ENCODE peak calls at places on chromosomes 1 and 21, in six cellular contexts. Y, F, N, Z, L and T are unnamed samples.

GRCh38 chr1:147236448-147236847 is 6.0 kb upstream of the CHD1L start:
- DNase-seq in N (no peak), L (no peak), F (no peak), Z (no peak), Y (no peak), T (no peak)

GRCh38 chr1:203553501-203553900 is 59.5 kb downstream of the OPTC start:
- DNase-seq in L (no peak), F (no peak), N (no peak), Z (no peak), Y (no peak), T (no peak)

GRCh38 chr1:160400284-160400645 is at the start of gene VANGL2:
- DNase-seq in Z (peak; percentile 27), L (peak; percentile 80), F (no peak), N (peak; percentile 91), Y (no peak), T (no peak)

GRCh38 chr1:215957692-215958091 is 390.6 kb downstream of the KCTD3 start:
- DNase-seq in F (no peak), N (no peak), L (no peak), Y (no peak), Z (no peak), T (no peak)

GRCh38 chr1:235714205-235714897 is 64.8 kb upstream of the GNG4 start:
- DNase-seq in N (no peak), Y (no peak), F (no peak), Z (no peak), L (no peak), T (no peak)

GRCh38 chr1:222065234-222065633 is 323.3 kb upstream of the DUSP10 start:
- DNase-seq in F (no peak), L (no peak), N (no peak), Y (no peak), Z (no peak), T (no peak)

GRCh38 chr1:171742577-171742922 is 685 bp upstream of the VAMP4 start:
- DNase-seq in Z (peak; percentile 6), F (no peak), Y (no peak), N (no peak), L (peak; percentile 71), T (no peak)

GRCh38 chr21:25911730-25912401 is 177.1 kb downstream of the GABPA start:
- DNase-seq in F (no peak), Z (no peak), L (peak; percentile 75), N (no peak), Y (no peak), T (no peak)

GRCh38 chr1:244074559-244075171 is 23.6 kb downstream of the ZBTB18 start:
- DNase-seq in L (peak; percentile 41), F (no peak), Y (no peak), Z (peak; percentile 51), N (no peak), T (no peak)

GRCh38 chr1:111199881-111200801 is at the start of gene DENND2D:
- DNase-seq in Z (no peak), Y (no peak), L (peak; percentile 73), N (no peak), F (peak; percentile 93), T (no peak)

GRCh38 chr1:199859525-199859924 is 168.0 kb upstream of the NR5A2 start:
- DNase-seq in N (no peak), F (peak; percentile 75), L (no peak), Z (no peak), Y (peak; percentile 28), T (no peak)

GRCh38 chr21:26751305-26751704 is 93.9 kb downstream of the ADAMTS1 start:
- DNase-seq in Y (no peak), N (no peak), Z (no peak), F (no peak), L (no peak), T (no peak)

GRCh38 chr21:35377505-35378090 is 328.5 kb upstream of the RUNX1 start:
- DNase-seq in N (no peak), Y (no peak), L (no peak), F (no peak), Z (no peak), T (no peak)

GRCh38 chr1:73104749-73105148 is 822.4 kb upstream of the NEGR1 start:
- DNase-seq in Z (peak; percentile 0), N (no peak), F (no peak), Y (no peak), L (no peak), T (no peak)

GRCh38 chr1:163398980-163399379 is 77.2 kb downstream of the NUF2 start:
- DNase-seq in Z (no peak), N (no peak), Y (no peak), L (no peak), F (no peak), T (no peak)

GRCh38 chr1:84892657-84893618 is at the start of gene LPAR3:
- DNase-seq in Y (no peak), Z (no peak), F (no peak), L (peak; percentile 59), N (peak; percentile 68), T (no peak)

GRCh38 chr1:213641312-213641711 is 346.5 kb upstream of the PROX1 start:
- DNase-seq in N (no peak), F (no peak), Z (no peak), L (no peak), Y (no peak), T (no peak)

GRCh38 chr1:9384751-9385245 is 92.1 kb downstream of the SPSB1 start:
- DNase-seq in Z (no peak), N (no peak), Y (no peak), L (no peak), F (no peak), T (no peak)

GRCh38 chr1:153404768-153405167 is 11.6 kb upstream of the S100A7A start:
- DNase-seq in Z (peak; percentile 50), N (no peak), L (peak; percentile 61), F (peak; percentile 79), Y (no peak), T (peak; percentile 11)

GRCh38 chr1:203769505-203770343 is 4.7 kb downstream of the LAX1 start:
- DNase-seq in F (peak; percentile 94), L (peak; percentile 86), Y (no peak), Z (no peak), N (peak; percentile 86), T (peak; percentile 73)

GRCh38 chr1:209506101-209506500 is 77.4 kb upstream of the CAMK1G start:
- DNase-seq in L (no peak), N (no peak), F (no peak), Z (no peak), Y (no peak), T (no peak)

GRCh38 chr1:108560430-108561144 is 687 bp downstream of the EEIG2 start:
- DNase-seq in Z (peak; percentile 41), F (peak; percentile 71), L (peak; percentile 83), Y (peak; percentile 2), N (peak; percentile 83), T (peak; percentile 9)

GRCh38 chr1:218785928-218786327 is 387.8 kb upstream of the LYPLAL1 start:
- DNase-seq in N (no peak), L (peak; percentile 18), F (no peak), Y (no peak), Z (no peak), T (no peak)

GRCh38 chr1:108828074-108828961 is 28.6 kb downstream of the AKNAD1 start:
- DNase-seq in F (peak; percentile 66), Z (peak; percentile 66), N (peak; percentile 77), L (peak; percentile 78), Y (peak; percentile 84), T (peak; percentile 67)

GRCh38 chr1:50266509-50266908 is 156.7 kb downstream of the DMRTA2 start:
- DNase-seq in Y (no peak), F (no peak), Z (no peak), L (no peak), N (no peak), T (no peak)

GRCh38 chr1:155064109-155064812 is 721 bp downstream of the EFNA4 start:
- DNase-seq in N (no peak), Y (no peak), F (no peak), L (peak; percentile 43), Z (no peak), T (peak; percentile 40)

GRCh38 chr1:6419803-6420593 is at the start of gene HES2:
- DNase-seq in F (no peak), L (peak; percentile 82), Y (no peak), N (peak; percentile 77), Z (no peak), T (no peak)

GRCh38 chr1:12406218-12407021 is 176.6 kb downstream of the VPS13D start:
- DNase-seq in F (no peak), Z (no peak), Y (no peak), N (no peak), L (no peak), T (peak; percentile 85)

GRCh38 chr1:94602802-94603625 is 61.5 kb upstream of the F3 start:
- DNase-seq in L (no peak), F (no peak), Y (no peak), Z (no peak), N (no peak), T (no peak)

GRCh38 chr1:162003825-162004205 is 19.9 kb downstream of the OLFML2B start:
- DNase-seq in F (peak; percentile 73), N (peak; percentile 72), L (no peak), Z (no peak), Y (peak; percentile 41), T (no peak)

GRCh38 chr1:34796990-34797389 is 4.2 kb downstream of the GJA4 start:
- DNase-seq in L (no peak), N (no peak), Z (no peak), F (no peak), Y (no peak), T (no peak)

GRCh38 chr1:86913399-86913895 is 479 bp downstream of the SELENOF start:
- DNase-seq in F (no peak), L (peak; percentile 61), Y (no peak), N (no peak), Z (peak; percentile 21), T (peak; percentile 16)

GRCh38 chr21:46037338-46038325 is 56.1 kb downstream of the COL6A1 start:
- DNase-seq in Y (no peak), Z (no peak), F (no peak), N (peak; percentile 72), L (no peak), T (no peak)

GRCh38 chr1:235642943-235643371 is 6.6 kb downstream of the GNG4 start:
- DNase-seq in L (no peak), N (no peak), F (no peak), Y (no peak), Z (no peak), T (no peak)

GRCh38 chr1:239816090-239816812 is 275.4 kb upstream of the FMN2 start:
- DNase-seq in N (no peak), L (peak; percentile 29), Z (no peak), F (peak; percentile 68), Y (peak; percentile 56), T (peak; percentile 23)

GRCh38 chr1:235430991-235431390 is 63.8 kb downstream of the TBCE start:
- DNase-seq in Y (no peak), N (no peak), F (no peak), L (no peak), Z (no peak), T (no peak)

GRCh38 chr1:107196973-107197562 is 56.2 kb downstream of the NTNG1 start:
- DNase-seq in N (no peak), Y (no peak), F (no peak), Z (no peak), L (peak; percentile 35), T (peak; percentile 36)

GRCh38 chr1:64974288-64974825 is 8.0 kb upstream of the JAK1 start:
- DNase-seq in F (no peak), N (no peak), Y (no peak), L (no peak), Z (no peak), T (no peak)

GRCh38 chr1:246971322-246971721 is 36.5 kb downstream of the ZNF695 start:
- DNase-seq in Y (no peak), L (peak; percentile 24), Z (peak; percentile 28), F (no peak), N (no peak), T (peak; percentile 23)